ENCODE peak calls at places on chromosomes 7 and 10, in four cellular contexts. One of them, this sample, is unnamed.

GRCh38 chr7:95004618-95005282 is 97.4 kb downstream of the PPP1R9A start:
- DNase-seq in upper lobe of right lung: no peak
- DNase-seq in spleen: no peak
- DNase-seq in colonic mucosa: no peak
- DNase-seq in this sample: no peak

GRCh38 chr10:78869508-78870439 is 199.0 kb upstream of the ZMIZ1 start:
- DNase-seq in upper lobe of right lung: no peak
- DNase-seq in spleen: no peak
- DNase-seq in colonic mucosa: peak
- DNase-seq in this sample: no peak

GRCh38 chr7:29807179-29807841 is 1.0 kb downstream of the WIPF3 start:
- DNase-seq in upper lobe of right lung: no peak
- DNase-seq in spleen: no peak
- DNase-seq in colonic mucosa: peak
- DNase-seq in this sample: no peak

GRCh38 chr7:117484988-117485655 is 5.3 kb downstream of the CFTR start:
- DNase-seq in upper lobe of right lung: no peak
- DNase-seq in spleen: no peak
- DNase-seq in colonic mucosa: no peak
- DNase-seq in this sample: no peak

GRCh38 chr7:126398851-126399529 is 853.8 kb downstream of the GRM8 start:
- DNase-seq in upper lobe of right lung: no peak
- DNase-seq in spleen: no peak
- DNase-seq in colonic mucosa: no peak
- DNase-seq in this sample: no peak

GRCh38 chr7:2273866-2274265 is 31.8 kb downstream of the NUDT1 start:
- DNase-seq in upper lobe of right lung: no peak
- DNase-seq in spleen: no peak
- DNase-seq in colonic mucosa: no peak
- DNase-seq in this sample: no peak

GRCh38 chr10:52949899-52950298 is 177.3 kb upstream of the MBL2 start:
- DNase-seq in upper lobe of right lung: no peak
- DNase-seq in spleen: peak
- DNase-seq in colonic mucosa: no peak
- DNase-seq in this sample: no peak

GRCh38 chr7:31123317-31123716 is 71.2 kb downstream of the ADCYAP1R1 start:
- DNase-seq in upper lobe of right lung: no peak
- DNase-seq in spleen: no peak
- DNase-seq in colonic mucosa: no peak
- DNase-seq in this sample: no peak

GRCh38 chr7:36653011-36653670 is 71.2 kb downstream of the AOAH start:
- DNase-seq in upper lobe of right lung: no peak
- DNase-seq in spleen: no peak
- DNase-seq in colonic mucosa: peak
- DNase-seq in this sample: no peak

GRCh38 chr7:22728416-22729029 is 1.5 kb downstream of the IL6 start:
- DNase-seq in upper lobe of right lung: no peak
- DNase-seq in spleen: no peak
- DNase-seq in colonic mucosa: no peak
- DNase-seq in this sample: no peak

GRCh38 chr7:22725585-22725984 is 1.4 kb upstream of the IL6 start:
- DNase-seq in upper lobe of right lung: no peak
- DNase-seq in spleen: no peak
- DNase-seq in colonic mucosa: no peak
- DNase-seq in this sample: no peak

GRCh38 chr7:22726849-22727792 is at the start of gene IL6:
- DNase-seq in upper lobe of right lung: peak
- DNase-seq in spleen: peak
- DNase-seq in colonic mucosa: peak
- DNase-seq in this sample: peak

GRCh38 chr7:22724861-22725260 is 2.1 kb upstream of the IL6 start:
- DNase-seq in upper lobe of right lung: no peak
- DNase-seq in spleen: no peak
- DNase-seq in colonic mucosa: no peak
- DNase-seq in this sample: no peak

GRCh38 chr7:22726345-22726848 is 603 bp upstream of the IL6 start:
- DNase-seq in upper lobe of right lung: peak
- DNase-seq in spleen: peak
- DNase-seq in colonic mucosa: no peak
- DNase-seq in this sample: no peak
- TF ChIP-seq CTCF in upper lobe of right lung: peak
- TF ChIP-seq CTCF in spleen: peak
- TF ChIP-seq CTCF in colonic mucosa: peak
- TF ChIP-seq CTCF in this sample: peak

GRCh38 chr7:76222333-76222732 is 20.6 kb downstream of the SRRM3 start:
- DNase-seq in upper lobe of right lung: no peak
- DNase-seq in spleen: no peak
- DNase-seq in colonic mucosa: no peak
- DNase-seq in this sample: no peak

GRCh38 chr7:76217942-76218566 is 16.4 kb downstream of the SRRM3 start:
- DNase-seq in upper lobe of right lung: no peak
- DNase-seq in spleen: no peak
- DNase-seq in colonic mucosa: no peak
- DNase-seq in this sample: no peak

GRCh38 chr7:76222839-76223238 is 21.1 kb downstream of the SRRM3 start:
- DNase-seq in upper lobe of right lung: no peak
- DNase-seq in spleen: no peak
- DNase-seq in colonic mucosa: no peak
- DNase-seq in this sample: no peak

GRCh38 chr7:76223286-76223972 is 21.7 kb downstream of the SRRM3 start:
- DNase-seq in upper lobe of right lung: no peak
- DNase-seq in spleen: no peak
- DNase-seq in colonic mucosa: no peak
- DNase-seq in this sample: no peak

DNA sequence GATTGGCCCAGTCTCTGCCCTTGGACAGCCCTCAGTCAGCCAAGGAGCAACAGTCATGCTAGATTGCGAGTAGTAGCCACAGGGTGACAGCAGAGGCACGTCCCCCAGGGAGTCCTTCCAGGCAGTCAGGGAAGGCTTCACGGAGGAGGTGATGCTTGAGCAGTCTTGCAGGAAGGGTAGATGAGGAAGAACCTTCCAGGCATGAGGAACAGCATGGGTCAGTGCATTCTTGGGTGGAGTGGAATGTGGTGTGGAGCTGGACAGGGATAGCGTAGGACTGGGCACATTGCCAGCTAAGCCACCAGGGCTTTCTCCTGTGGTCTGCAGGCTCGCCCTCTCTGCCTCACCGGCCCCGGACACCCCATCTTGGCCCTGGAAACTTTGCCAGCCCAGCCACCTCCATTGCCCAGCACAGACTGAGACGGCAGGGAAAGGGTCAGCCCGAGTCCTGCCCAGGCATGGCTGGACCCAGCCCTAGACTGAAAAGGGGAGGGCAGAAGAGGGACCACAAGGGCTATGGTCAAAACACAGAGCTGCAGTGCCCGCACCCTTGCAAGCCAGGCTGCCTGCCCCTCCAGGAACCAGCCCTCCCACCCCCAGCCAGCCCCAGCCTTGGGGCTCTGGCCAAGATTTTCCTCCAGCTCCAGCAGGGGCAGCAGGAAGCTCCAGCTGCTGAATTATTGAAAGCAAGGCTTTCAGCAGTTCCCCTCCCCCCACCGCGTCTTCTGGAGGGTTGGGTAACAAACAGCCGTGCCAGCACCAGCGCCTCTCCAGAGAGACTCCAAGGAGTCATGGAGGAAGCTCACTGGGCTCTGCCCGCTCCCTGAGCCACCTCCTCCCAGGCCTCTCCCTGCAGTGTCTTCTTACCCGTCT is 18.7 kb downstream of the SRRM3 start:
- DNase-seq in upper lobe of right lung: no peak
- DNase-seq in spleen: no peak
- DNase-seq in colonic mucosa: no peak
- DNase-seq in this sample: no peak
- TF ChIP-seq CTCF in upper lobe of right lung: no peak
- TF ChIP-seq CTCF in spleen: no peak
- TF ChIP-seq CTCF in colonic mucosa: no peak
- TF ChIP-seq CTCF in this sample: peak

DNA sequence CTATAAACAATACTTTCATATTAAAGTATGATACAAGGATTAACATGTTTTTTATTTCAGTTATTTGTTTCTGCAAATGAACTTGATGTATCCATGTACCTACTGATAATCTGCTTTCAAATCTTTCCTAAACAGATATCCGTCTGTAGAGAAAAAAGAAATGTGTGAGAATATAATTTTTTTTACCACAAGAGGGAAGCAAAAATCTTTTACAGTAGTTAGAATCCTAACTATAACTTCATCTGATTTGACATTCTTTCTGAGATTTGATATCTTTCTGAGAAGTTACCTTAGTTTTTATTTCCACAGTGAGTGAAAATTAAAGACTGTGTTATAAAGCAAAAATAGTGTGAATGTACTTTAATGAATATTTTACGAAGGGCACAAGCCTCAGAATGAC is 203.9 kb upstream of the PCLO start:
- DNase-seq in upper lobe of right lung: no peak
- DNase-seq in spleen: no peak
- DNase-seq in colonic mucosa: no peak
- DNase-seq in this sample: no peak
- TF ChIP-seq CTCF in upper lobe of right lung: no peak
- TF ChIP-seq CTCF in spleen: no peak
- TF ChIP-seq CTCF in colonic mucosa: no peak
- TF ChIP-seq CTCF in this sample: peak

DNA sequence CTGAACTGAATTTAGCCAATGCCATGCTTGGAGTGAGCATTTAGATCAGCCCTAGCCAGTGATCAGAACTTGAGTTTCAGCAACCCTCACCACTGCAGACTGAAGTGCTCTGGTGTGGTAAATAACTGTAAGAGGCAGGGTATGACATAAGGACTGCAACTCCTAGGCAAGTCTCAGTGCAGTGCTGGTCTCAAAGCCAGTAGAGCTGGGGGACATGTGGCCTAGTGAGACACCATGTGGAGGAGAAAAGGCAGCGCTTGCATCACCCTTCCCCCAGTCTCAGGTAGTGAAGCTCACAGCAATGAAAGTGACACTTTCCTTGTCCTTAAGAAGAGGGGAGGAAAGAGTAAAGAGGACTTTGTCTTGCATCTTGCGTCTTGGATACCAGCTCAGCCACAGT is 386.8 kb upstream of the POT1 start:
- DNase-seq in upper lobe of right lung: no peak
- DNase-seq in spleen: no peak
- DNase-seq in colonic mucosa: no peak
- DNase-seq in this sample: no peak
- TF ChIP-seq CTCF in upper lobe of right lung: peak
- TF ChIP-seq CTCF in spleen: no peak
- TF ChIP-seq CTCF in colonic mucosa: no peak
- TF ChIP-seq CTCF in this sample: peak

GRCh38 chr7:101868191-101868950 is 50.9 kb downstream of the CUX1 start:
- DNase-seq in upper lobe of right lung: no peak
- DNase-seq in spleen: no peak
- DNase-seq in colonic mucosa: no peak
- DNase-seq in this sample: no peak

GRCh38 chr7:101869901-101870290 is 52.5 kb downstream of the CUX1 start:
- DNase-seq in upper lobe of right lung: no peak
- DNase-seq in spleen: no peak
- DNase-seq in colonic mucosa: no peak
- DNase-seq in this sample: no peak

GRCh38 chr7:101871351-101871750 is 53.9 kb downstream of the CUX1 start:
- DNase-seq in upper lobe of right lung: no peak
- DNase-seq in spleen: peak
- DNase-seq in colonic mucosa: no peak
- DNase-seq in this sample: no peak

GRCh38 chr7:101869026-101869900 is 51.8 kb downstream of the CUX1 start:
- DNase-seq in upper lobe of right lung: no peak
- DNase-seq in spleen: no peak
- DNase-seq in colonic mucosa: no peak
- DNase-seq in this sample: no peak

GRCh38 chr7:101870361-101871062 is 53.1 kb downstream of the CUX1 start:
- DNase-seq in upper lobe of right lung: no peak
- DNase-seq in spleen: no peak
- DNase-seq in colonic mucosa: peak
- DNase-seq in this sample: no peak
- TF ChIP-seq CTCF in upper lobe of right lung: peak
- TF ChIP-seq CTCF in spleen: no peak
- TF ChIP-seq CTCF in colonic mucosa: peak
- TF ChIP-seq CTCF in this sample: peak

GRCh38 chr10:106355450-106355849 is 809.1 kb downstream of the SORCS1 start:
- DNase-seq in upper lobe of right lung: no peak
- DNase-seq in spleen: no peak
- DNase-seq in colonic mucosa: no peak
- DNase-seq in this sample: no peak
- TF ChIP-seq CTCF in upper lobe of right lung: no peak
- TF ChIP-seq CTCF in spleen: no peak
- TF ChIP-seq CTCF in colonic mucosa: no peak
- TF ChIP-seq CTCF in this sample: peak